ENCODE peak calls at places on chromosomes 5 and 9, in seven cellular contexts. One of them, this sample, is unnamed.

GRCh38 chr5:83474170-83474796 is 2.7 kb downstream of the VCAN start:
- DNase-seq in T47D: no peak
- DNase-seq in IMR-90: peak
- DNase-seq in germinal center: peak
- DNase-seq in endodermal cell: peak
- DNase-seq in NCI-H510A: peak
- DNase-seq in ureter: peak
- DNase-seq in this sample: peak

GRCh38 chr9:15711531-15712295 is 158.9 kb downstream of the CCDC171 start:
- DNase-seq in NCI-H510A: no peak
- DNase-seq in IMR-90: peak
- DNase-seq in endodermal cell: no peak
- DNase-seq in ureter: no peak
- DNase-seq in germinal center: no peak
- DNase-seq in T47D: no peak
- DNase-seq in this sample: no peak

GRCh38 chr9:100466171-100466827 is 6.7 kb upstream of the TMEFF1 start:
- DNase-seq in T47D: no peak
- DNase-seq in endodermal cell: no peak
- DNase-seq in ureter: no peak
- DNase-seq in germinal center: no peak
- DNase-seq in IMR-90: no peak
- DNase-seq in NCI-H510A: no peak
- DNase-seq in this sample: no peak

GRCh38 chr9:101840694-101841188 is 102.3 kb upstream of the GRIN3A start:
- DNase-seq in NCI-H510A: no peak
- DNase-seq in endodermal cell: no peak
- DNase-seq in T47D: no peak
- DNase-seq in ureter: no peak
- DNase-seq in germinal center: no peak
- DNase-seq in IMR-90: no peak
- DNase-seq in this sample: no peak

GRCh38 chr9:96253059-96253696 is 48.8 kb downstream of the HSD17B3 start:
- DNase-seq in NCI-H510A: no peak
- DNase-seq in IMR-90: no peak
- DNase-seq in T47D: no peak
- DNase-seq in endodermal cell: peak
- DNase-seq in germinal center: no peak
- DNase-seq in ureter: no peak
- DNase-seq in this sample: no peak

GRCh38 chr9:33165263-33166151 is 1.6 kb downstream of the B4GALT1 start:
- DNase-seq in T47D: no peak
- DNase-seq in NCI-H510A: no peak
- DNase-seq in ureter: peak
- DNase-seq in IMR-90: peak
- DNase-seq in endodermal cell: peak
- DNase-seq in germinal center: peak
- DNase-seq in this sample: no peak

GRCh38 chr5:72618699-72619098 is 111.5 kb upstream of the ZNF366 start:
- DNase-seq in NCI-H510A: no peak
- DNase-seq in IMR-90: peak
- DNase-seq in germinal center: no peak
- DNase-seq in ureter: no peak
- DNase-seq in T47D: no peak
- DNase-seq in endodermal cell: no peak
- DNase-seq in this sample: no peak

GRCh38 chr5:151222054-151222768 is 1.7 kb downstream of the CCDC69 start:
- DNase-seq in germinal center: no peak
- DNase-seq in ureter: no peak
- DNase-seq in NCI-H510A: no peak
- DNase-seq in IMR-90: no peak
- DNase-seq in T47D: no peak
- DNase-seq in endodermal cell: no peak
- DNase-seq in this sample: no peak

GRCh38 chr5:31854181-31854624 is 215.3 kb downstream of the PDZD2 start:
- DNase-seq in ureter: peak
- DNase-seq in T47D: no peak
- DNase-seq in NCI-H510A: no peak
- DNase-seq in germinal center: peak
- DNase-seq in IMR-90: peak
- DNase-seq in endodermal cell: peak
- DNase-seq in this sample: no peak